ENCODE peak calls at places on chromosome 16, in seven cellular contexts. S is heart right ventricle, X is ovary, R is mesendoderm, W is adrenal gland, M is cardiac muscle cell, K is Karpas-422. D is an unnamed sample.

GRCh38 chr16:73043828-73044493 is 4.0 kb downstream of the ZFHX3 start:
- DNase-seq in S (no peak), X (no peak), R (no peak), W (no peak), M (no peak), K (no peak), D (no peak)

GRCh38 chr16:21626659-21627277 is 25.6 kb downstream of the IGSF6 start:
- DNase-seq in S (no peak), X (no peak), R (no peak), W (peak; percentile 60), M (peak; percentile 82), K (no peak), D (no peak)

GRCh38 chr16:59719121-59719520 is 985.0 kb upstream of the GOT2 start:
- DNase-seq in S (no peak), X (no peak), R (no peak), W (no peak), M (no peak), K (no peak), D (no peak)

GRCh38 chr16:52805559-52806168 is 247.0 kb downstream of the CHD9NB start:
- DNase-seq in S (no peak), X (no peak), R (no peak), W (no peak), M (no peak), K (no peak), D (no peak)

GRCh38 chr16:85674828-85675227 is 13.9 kb downstream of the GINS2 start:
- DNase-seq in S (no peak), X (peak; percentile 2), R (no peak), W (no peak), M (no peak), K (no peak), D (no peak)

GRCh38 chr16:1920727-1921155 is 2.5 kb upstream of the HS3ST6 start:
- DNase-seq in S (no peak), X (no peak), R (peak; percentile 67), W (no peak), M (no peak), K (peak; percentile 71), D (peak; percentile 22)

GRCh38 chr16:76913046-76913445 is 277.9 kb upstream of the MON1B start:
- DNase-seq in S (no peak), X (no peak), R (peak; percentile 3), W (no peak), M (no peak), K (no peak), D (no peak)

GRCh38 chr16:35711435-35711834 is 2252.0 kb downstream of the TP53TG3F start:
- DNase-seq in S (no peak), X (no peak), R (no peak), W (no peak), M (no peak), K (no peak), D (no peak)

GRCh38 chr16:88810868-88811599 is 694 bp downstream of the APRT start:
- DNase-seq in S (peak; percentile 72), X (peak; percentile 88), R (peak; percentile 57), W (peak; percentile 76), M (peak; percentile 88), K (peak; percentile 96), D (peak; percentile 88)

GRCh38 chr16:78697426-78697825 is 598.0 kb downstream of the WWOX start:
- DNase-seq in S (no peak), X (no peak), R (no peak), W (no peak), M (no peak), K (no peak), D (no peak)

GRCh38 chr16:22347100-22347820 is 27.2 kb downstream of the CDR2 start:
- DNase-seq in S (peak; percentile 41), X (no peak), R (no peak), W (no peak), M (no peak), K (no peak), D (no peak)

GRCh38 chr16:29699324-29700219 is 20.6 kb downstream of the QPRT start:
- DNase-seq in S (no peak), X (no peak), R (no peak), W (no peak), M (no peak), K (peak; percentile 39), D (no peak)

GRCh38 chr16:977096-977701 is 4.4 kb upstream of the SOX8 start:
- DNase-seq in S (no peak), X (peak; percentile 53), R (no peak), W (peak; percentile 97), M (no peak), K (no peak), D (no peak)

DNA sequence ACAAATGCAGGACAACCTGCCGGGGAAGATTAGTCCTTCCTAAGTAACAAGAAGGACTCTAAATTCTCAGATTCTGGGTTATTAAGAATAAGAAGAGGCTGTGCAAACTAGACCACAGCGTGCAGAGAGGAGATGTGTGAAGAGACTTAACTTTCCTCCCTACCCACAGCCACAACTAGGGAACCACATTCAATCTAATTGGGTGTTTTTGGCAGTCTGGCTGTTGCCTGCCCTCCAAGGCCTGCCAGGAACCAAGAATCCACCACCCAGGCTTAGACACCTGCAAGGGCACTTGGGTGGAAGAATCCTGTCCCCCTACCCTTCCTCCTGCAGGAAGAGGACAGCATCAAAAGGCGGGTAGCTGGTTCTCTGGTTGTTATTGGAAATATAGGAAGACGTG is 202.0 kb downstream of the PARN start:
- DNase-seq in S (no peak), X (no peak), R (no peak), W (no peak), M (no peak), K (no peak), D (no peak)
- H3K27ac ChIP-seq in S (no peak overlapping the region), X (no peak overlapping the region), R (no peak overlapping the region), W (no peak overlapping the region), M (no peak overlapping the region), K (no peak overlapping the region), D (peak overlapping the region; percentile 64)

GRCh38 chr16:80936410-80936809 is 70.3 kb downstream of the CMC2 start:
- DNase-seq in S (no peak), X (no peak), R (no peak), W (no peak), M (peak; percentile 78), K (no peak), D (no peak)

GRCh38 chr16:80931661-80931984 is 75.1 kb downstream of the CMC2 start:
- DNase-seq in S (no peak), X (no peak), R (no peak), W (no peak), M (no peak), K (no peak), D (no peak)

GRCh38 chr16:80935691-80936090 is 71.0 kb downstream of the CMC2 start:
- DNase-seq in S (no peak), X (no peak), R (no peak), W (no peak), M (no peak), K (no peak), D (no peak)

GRCh38 chr16:80931985-80932720 is 74.5 kb downstream of the CMC2 start:
- DNase-seq in S (peak; percentile 62), X (peak; percentile 75), R (peak; percentile 67), W (peak; percentile 81), M (peak; percentile 91), K (no peak), D (peak; percentile 67)

GRCh38 chr16:80932725-80933124 is 74.0 kb downstream of the CMC2 start:
- DNase-seq in S (peak; percentile 69), X (peak; percentile 40), R (no peak), W (peak; percentile 81), M (peak; percentile 92), K (no peak), D (peak; percentile 71)
- H3K27ac ChIP-seq in S (peak overlapping the region; percentile 64), X (peak overlapping the region; percentile 60), R (no peak overlapping the region), W (peak overlapping the region; percentile 97), M (no peak overlapping the region), K (no peak overlapping the region), D (peak overlapping the region; percentile 69)

GRCh38 chr16:51239196-51239595 is 88.1 kb upstream of the SALL1 start:
- DNase-seq in S (no peak), X (no peak), R (no peak), W (no peak), M (no peak), K (no peak), D (no peak)

GRCh38 chr16:51245306-51245705 is 94.2 kb upstream of the SALL1 start:
- DNase-seq in S (no peak), X (peak; percentile 32), R (no peak), W (no peak), M (no peak), K (no peak), D (no peak)

GRCh38 chr16:51242281-51242994 is 91.4 kb upstream of the SALL1 start:
- DNase-seq in S (no peak), X (no peak), R (no peak), W (no peak), M (no peak), K (no peak), D (no peak)

GRCh38 chr16:51248217-51248616 is 97.1 kb upstream of the SALL1 start:
- DNase-seq in S (no peak), X (no peak), R (no peak), W (no peak), M (no peak), K (no peak), D (no peak)

DNA sequence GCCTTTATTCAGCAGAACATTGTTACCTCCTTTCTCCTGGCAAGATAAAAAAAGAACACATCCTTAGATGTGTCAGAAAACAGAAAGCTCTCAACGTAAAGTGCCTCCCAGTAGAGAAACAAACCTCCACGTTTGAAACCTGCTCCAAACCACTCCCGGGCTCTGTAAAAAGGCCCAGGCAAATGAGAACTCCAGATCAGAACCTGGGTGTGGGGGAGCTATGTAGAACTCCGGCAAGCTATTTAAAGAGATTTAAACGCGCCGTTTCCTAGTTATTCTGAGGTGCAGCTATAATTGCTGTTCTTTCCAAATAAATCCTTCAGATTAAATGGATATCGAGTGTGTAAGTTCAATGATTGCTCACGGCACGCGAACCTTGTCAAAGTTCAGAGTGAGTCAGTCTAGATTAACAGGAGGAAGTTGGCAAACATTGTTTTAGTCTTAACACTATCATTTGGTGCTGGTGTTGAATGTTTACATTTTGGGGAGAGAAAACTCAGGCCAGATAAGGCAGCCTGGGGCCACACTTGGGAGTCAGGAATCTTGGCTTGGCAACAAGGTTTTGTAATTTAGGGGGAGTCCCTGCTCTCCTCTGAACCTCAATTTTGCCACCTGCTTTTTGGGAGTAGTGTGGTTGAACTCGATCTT is 92.9 kb upstream of the SALL1 start:
- DNase-seq in S (no peak), X (no peak), R (peak; percentile 32), W (no peak), M (peak; percentile 27), K (no peak), D (no peak)
- H3K27ac ChIP-seq in S (no peak overlapping the region), X (no peak overlapping the region), R (no peak overlapping the region), W (no peak overlapping the region), M (no peak overlapping the region), K (no peak overlapping the region), D (no peak overlapping the region)

GRCh38 chr16:23500866-23501234 is 9.4 kb downstream of the GGA2 start:
- DNase-seq in S (no peak), X (no peak), R (no peak), W (no peak), M (peak; percentile 11), K (no peak), D (no peak)

GRCh38 chr16:23498863-23499262 is 11.4 kb downstream of the GGA2 start:
- DNase-seq in S (no peak), X (no peak), R (no peak), W (no peak), M (no peak), K (no peak), D (no peak)

GRCh38 chr16:23499801-23500200 is 10.5 kb downstream of the GGA2 start:
- DNase-seq in S (no peak), X (no peak), R (peak; percentile 55), W (no peak), M (no peak), K (no peak), D (no peak)

GRCh38 chr16:23501291-23501690 is 9.0 kb downstream of the GGA2 start:
- DNase-seq in S (no peak), X (no peak), R (no peak), W (no peak), M (no peak), K (no peak), D (no peak)

GRCh38 chr16:23500212-23500865 is 10.0 kb downstream of the GGA2 start:
- DNase-seq in S (no peak), X (no peak), R (no peak), W (no peak), M (no peak), K (no peak), D (no peak)
- H3K27ac ChIP-seq in S (no peak overlapping the region), X (peak overlapping the region; percentile 68), R (no peak overlapping the region), W (peak overlapping the region; percentile 88), M (no peak overlapping the region), K (no peak overlapping the region), D (no peak overlapping the region)

D was measured in SJSA1.